ENCODE peak calls at places on chromosomes 6 and 20, in five cellular contexts. One of them, this sample, is unnamed. For H3K27me3 and H3K9me3, the result is how much of the 10 kb centered on the place peaks cover.

GRCh38 chr6:21101694-21102093 is 491.9 kb upstream of the SOX4 start:
- DNase-seq in left ventricle myocardium inferior: no peak
- DNase-seq in uterus: no peak
- DNase-seq in heart left ventricle: no peak
- DNase-seq in tibial artery: no peak
- DNase-seq in this sample: no peak

GRCh38 chr6:170048615-170049256 is 242.1 kb downstream of the DLL1 start:
- DNase-seq in left ventricle myocardium inferior: no peak
- DNase-seq in uterus: peak
- DNase-seq in heart left ventricle: peak
- DNase-seq in tibial artery: peak
- DNase-seq in this sample: no peak

GRCh38 chr6:124389127-124389526 is 573.1 kb upstream of the RNF217 start:
- DNase-seq in left ventricle myocardium inferior: no peak
- DNase-seq in uterus: no peak
- DNase-seq in heart left ventricle: no peak
- DNase-seq in tibial artery: no peak
- DNase-seq in this sample: no peak

GRCh38 chr6:3762852-3763251 is 11.3 kb upstream of the PXDC1 start:
- DNase-seq in left ventricle myocardium inferior: no peak
- DNase-seq in uterus: no peak
- DNase-seq in heart left ventricle: no peak
- DNase-seq in tibial artery: no peak
- DNase-seq in this sample: no peak

GRCh38 chr6:4383910-4384637 is 248.7 kb upstream of the ECI2 start:
- DNase-seq in left ventricle myocardium inferior: no peak
- DNase-seq in uterus: no peak
- DNase-seq in heart left ventricle: no peak
- DNase-seq in tibial artery: no peak
- DNase-seq in this sample: no peak

GRCh38 chr6:26340066-26340465 is 24.9 kb upstream of the BTN3A2 start:
- DNase-seq in left ventricle myocardium inferior: no peak
- DNase-seq in uterus: no peak
- DNase-seq in heart left ventricle: no peak
- DNase-seq in tibial artery: no peak
- DNase-seq in this sample: no peak

GRCh38 chr6:52634211-52634610 is 36.7 kb upstream of the TMEM14A start:
- DNase-seq in left ventricle myocardium inferior: no peak
- DNase-seq in uterus: no peak
- DNase-seq in heart left ventricle: no peak
- DNase-seq in tibial artery: no peak
- DNase-seq in this sample: no peak

GRCh38 chr6:44898296-44898930 is 429.7 kb upstream of the RUNX2 start:
- DNase-seq in left ventricle myocardium inferior: no peak
- DNase-seq in uterus: no peak
- DNase-seq in heart left ventricle: no peak
- DNase-seq in tibial artery: no peak
- DNase-seq in this sample: no peak

GRCh38 chr6:136782021-136782770 is 10.1 kb downstream of the MAP3K5 start:
- DNase-seq in left ventricle myocardium inferior: no peak
- DNase-seq in uterus: no peak
- DNase-seq in heart left ventricle: no peak
- DNase-seq in tibial artery: no peak
- DNase-seq in this sample: no peak

GRCh38 chr6:89974776-89975175 is 80.5 kb downstream of the GJA10 start:
- DNase-seq in left ventricle myocardium inferior: no peak
- DNase-seq in uterus: no peak
- DNase-seq in heart left ventricle: no peak
- DNase-seq in tibial artery: no peak
- DNase-seq in this sample: no peak

GRCh38 chr6:56914791-56915658 is 39.9 kb upstream of the BEND6 start:
- DNase-seq in left ventricle myocardium inferior: peak
- DNase-seq in uterus: no peak
- DNase-seq in heart left ventricle: peak
- DNase-seq in tibial artery: no peak
- DNase-seq in this sample: no peak

GRCh38 chr20:58447733-58448391 is 58.8 kb downstream of the VAPB start:
- DNase-seq in left ventricle myocardium inferior: no peak
- DNase-seq in uterus: no peak
- DNase-seq in heart left ventricle: no peak
- DNase-seq in tibial artery: no peak
- DNase-seq in this sample: no peak

GRCh38 chr6:27616313-27617045 is 143.6 kb upstream of the ZNF184 start:
- DNase-seq in left ventricle myocardium inferior: no peak
- DNase-seq in uterus: no peak
- DNase-seq in heart left ventricle: no peak
- DNase-seq in tibial artery: no peak
- DNase-seq in this sample: no peak

GRCh38 chr6:157620905-157621304 is 202.1 kb upstream of the SNX9 start:
- DNase-seq in left ventricle myocardium inferior: no peak
- DNase-seq in uterus: no peak
- DNase-seq in heart left ventricle: no peak
- DNase-seq in tibial artery: no peak
- DNase-seq in this sample: no peak

GRCh38 chr6:22364314-22364713 is 67.5 kb upstream of the PRL start:
- DNase-seq in left ventricle myocardium inferior: no peak
- DNase-seq in uterus: no peak
- DNase-seq in heart left ventricle: no peak
- DNase-seq in tibial artery: no peak
- DNase-seq in this sample: no peak

GRCh38 chr6:151917531-151918329 is 110.2 kb downstream of the ESR1 start:
- DNase-seq in left ventricle myocardium inferior: no peak
- DNase-seq in uterus: no peak
- DNase-seq in heart left ventricle: no peak
- DNase-seq in tibial artery: peak
- DNase-seq in this sample: no peak

GRCh38 chr6:16722616-16723015 is 38.6 kb downstream of the ATXN1 start:
- DNase-seq in left ventricle myocardium inferior: no peak
- DNase-seq in uterus: no peak
- DNase-seq in heart left ventricle: no peak
- DNase-seq in tibial artery: no peak
- DNase-seq in this sample: no peak

GRCh38 chr6:129655334-129655733 is 54.6 kb downstream of the ARHGAP18 start:
- DNase-seq in left ventricle myocardium inferior: no peak
- DNase-seq in uterus: no peak
- DNase-seq in heart left ventricle: no peak
- DNase-seq in tibial artery: no peak
- DNase-seq in this sample: no peak

GRCh38 chr6:7157752-7158616 is 50.2 kb downstream of the RREB1 start:
- DNase-seq in left ventricle myocardium inferior: no peak
- DNase-seq in uterus: no peak
- DNase-seq in heart left ventricle: no peak
- DNase-seq in tibial artery: no peak
- DNase-seq in this sample: no peak

GRCh38 chr6:16725145-16725864 is 36.0 kb downstream of the ATXN1 start:
- DNase-seq in left ventricle myocardium inferior: no peak
- DNase-seq in uterus: no peak
- DNase-seq in heart left ventricle: no peak
- DNase-seq in tibial artery: no peak
- DNase-seq in this sample: no peak

GRCh38 chr6:3176562-3177355 is 19.4 kb upstream of the TUBB2A start:
- DNase-seq in left ventricle myocardium inferior: no peak
- DNase-seq in uterus: peak
- DNase-seq in heart left ventricle: no peak
- DNase-seq in tibial artery: peak
- DNase-seq in this sample: no peak

GRCh38 chr6:157034433-157035230 is 257.5 kb downstream of the ARID1B start:
- DNase-seq in left ventricle myocardium inferior: no peak
- DNase-seq in uterus: no peak
- DNase-seq in heart left ventricle: no peak
- DNase-seq in tibial artery: no peak
- DNase-seq in this sample: no peak

GRCh38 chr20:24337074-24337473 is 132.4 kb upstream of the SYNDIG1 start:
- DNase-seq in left ventricle myocardium inferior: no peak
- DNase-seq in uterus: no peak
- DNase-seq in heart left ventricle: no peak
- DNase-seq in tibial artery: no peak
- DNase-seq in this sample: no peak

GRCh38 chr20:36528176-36528874 is 13.0 kb upstream of the MYL9 start:
- DNase-seq in left ventricle myocardium inferior: no peak
- DNase-seq in uterus: no peak
- DNase-seq in heart left ventricle: no peak
- DNase-seq in tibial artery: no peak
- DNase-seq in this sample: no peak

GRCh38 chr6:130076512-130076911 is 58.1 kb downstream of the L3MBTL3 start:
- DNase-seq in left ventricle myocardium inferior: no peak
- DNase-seq in uterus: no peak
- DNase-seq in heart left ventricle: no peak
- DNase-seq in tibial artery: no peak
- DNase-seq in this sample: no peak

GRCh38 chr20:3788685-3789155 is 2.2 kb upstream of the CENPB start:
- DNase-seq in left ventricle myocardium inferior: no peak
- DNase-seq in uterus: no peak
- DNase-seq in heart left ventricle: no peak
- DNase-seq in tibial artery: no peak
- DNase-seq in this sample: no peak

GRCh38 chr6:35385457-35386202 is 43.3 kb downstream of the PPARD start:
- DNase-seq in left ventricle myocardium inferior: peak
- DNase-seq in uterus: peak
- DNase-seq in heart left ventricle: no peak
- DNase-seq in tibial artery: no peak
- DNase-seq in this sample: no peak

GRCh38 chr6:85390105-85390728 is 59.7 kb upstream of the NT5E start:
- DNase-seq in left ventricle myocardium inferior: no peak
- DNase-seq in uterus: no peak
- DNase-seq in heart left ventricle: no peak
- DNase-seq in tibial artery: no peak
- DNase-seq in this sample: no peak

GRCh38 chr6:52500268-52501129 is 76.4 kb downstream of the TRAM2 start:
- DNase-seq in left ventricle myocardium inferior: peak
- DNase-seq in uterus: no peak
- DNase-seq in heart left ventricle: no peak
- DNase-seq in tibial artery: no peak
- DNase-seq in this sample: no peak

GRCh38 chr6:36752187-36752885 is 54.7 kb downstream of the RAB44 start:
- DNase-seq in left ventricle myocardium inferior: no peak
- DNase-seq in uterus: no peak
- DNase-seq in heart left ventricle: no peak
- DNase-seq in tibial artery: no peak
- DNase-seq in this sample: no peak

GRCh38 chr6:163169521-163169920 is 245.0 kb upstream of the QKI start:
- DNase-seq in left ventricle myocardium inferior: no peak
- DNase-seq in uterus: no peak
- DNase-seq in heart left ventricle: no peak
- DNase-seq in tibial artery: no peak
- DNase-seq in this sample: no peak
- H3K27me3 ChIP-seq in left ventricle myocardium inferior: under half
- H3K27me3 ChIP-seq in uterus: under half
- H3K27me3 ChIP-seq in heart left ventricle: under half
- H3K27me3 ChIP-seq in tibial artery: under half
- H3K27me3 ChIP-seq in this sample: under half

DNA sequence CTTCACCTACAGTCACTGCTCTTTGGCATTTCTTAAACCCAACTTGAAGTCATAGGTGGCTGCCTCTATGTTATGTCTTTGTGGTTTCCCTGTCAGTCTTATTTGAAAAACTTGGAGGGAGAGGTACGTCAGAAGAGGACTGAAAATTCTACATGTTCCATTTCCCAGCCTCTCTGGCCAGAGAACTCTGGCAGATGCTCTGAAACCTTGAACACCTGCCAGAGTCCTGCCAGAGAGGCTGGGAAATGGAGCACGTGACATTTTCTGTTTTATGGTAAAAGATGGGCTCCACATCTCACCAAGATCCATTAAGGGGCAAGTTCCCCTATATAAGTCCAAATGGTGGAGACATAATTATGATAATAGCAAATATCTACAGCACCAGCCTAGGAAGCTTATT is 99.5 kb downstream of the MAFB start:
- DNase-seq in left ventricle myocardium inferior: no peak
- DNase-seq in uterus: no peak
- DNase-seq in heart left ventricle: no peak
- DNase-seq in tibial artery: no peak
- DNase-seq in this sample: no peak
- H3K4me3 ChIP-seq in left ventricle myocardium inferior: no peak
- H3K4me3 ChIP-seq in uterus: no peak
- H3K4me3 ChIP-seq in heart left ventricle: no peak
- H3K4me3 ChIP-seq in tibial artery: no peak
- H3K4me3 ChIP-seq in this sample: no peak

GRCh38 chr6:168501561-168501960 is 60.6 kb downstream of the SMOC2 start:
- DNase-seq in left ventricle myocardium inferior: no peak
- DNase-seq in uterus: no peak
- DNase-seq in heart left ventricle: no peak
- DNase-seq in tibial artery: no peak
- DNase-seq in this sample: no peak

GRCh38 chr6:168497381-168497780 is 56.4 kb downstream of the SMOC2 start:
- DNase-seq in left ventricle myocardium inferior: no peak
- DNase-seq in uterus: no peak
- DNase-seq in heart left ventricle: no peak
- DNase-seq in tibial artery: no peak
- DNase-seq in this sample: no peak

GRCh38 chr6:168499045-168499650 is 58.2 kb downstream of the SMOC2 start:
- DNase-seq in left ventricle myocardium inferior: no peak
- DNase-seq in uterus: no peak
- DNase-seq in heart left ventricle: no peak
- DNase-seq in tibial artery: no peak
- DNase-seq in this sample: no peak

GRCh38 chr6:168496932-168497331 is 55.9 kb downstream of the SMOC2 start:
- DNase-seq in left ventricle myocardium inferior: no peak
- DNase-seq in uterus: no peak
- DNase-seq in heart left ventricle: no peak
- DNase-seq in tibial artery: no peak
- DNase-seq in this sample: no peak

DNA sequence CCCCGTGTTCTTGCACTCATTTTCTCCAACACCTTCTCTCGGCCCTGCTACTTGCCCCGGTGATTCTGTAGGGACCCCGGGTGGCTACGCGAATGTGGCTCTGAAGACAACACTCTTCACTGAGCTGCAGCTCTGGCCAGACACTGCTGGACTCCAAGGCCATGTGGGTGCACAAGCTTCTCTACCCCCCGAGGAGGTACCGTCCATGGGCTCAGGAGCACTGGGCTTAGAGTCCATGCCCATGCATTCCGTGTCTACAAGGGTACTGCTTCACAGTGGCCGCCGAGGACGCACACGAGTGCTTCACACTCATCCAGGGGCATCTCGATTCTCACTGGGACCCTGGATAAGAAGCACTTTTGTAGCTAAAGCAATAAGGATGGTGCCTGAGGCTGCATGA is 59.5 kb downstream of the SMOC2 start:
- DNase-seq in left ventricle myocardium inferior: no peak
- DNase-seq in uterus: no peak
- DNase-seq in heart left ventricle: no peak
- DNase-seq in tibial artery: no peak
- DNase-seq in this sample: no peak
- H3K9me3 ChIP-seq in left ventricle myocardium inferior: under half
- H3K9me3 ChIP-seq in uterus: under half
- H3K9me3 ChIP-seq in heart left ventricle: under half
- H3K9me3 ChIP-seq in tibial artery: under half
- H3K9me3 ChIP-seq in this sample: under half

DNA sequence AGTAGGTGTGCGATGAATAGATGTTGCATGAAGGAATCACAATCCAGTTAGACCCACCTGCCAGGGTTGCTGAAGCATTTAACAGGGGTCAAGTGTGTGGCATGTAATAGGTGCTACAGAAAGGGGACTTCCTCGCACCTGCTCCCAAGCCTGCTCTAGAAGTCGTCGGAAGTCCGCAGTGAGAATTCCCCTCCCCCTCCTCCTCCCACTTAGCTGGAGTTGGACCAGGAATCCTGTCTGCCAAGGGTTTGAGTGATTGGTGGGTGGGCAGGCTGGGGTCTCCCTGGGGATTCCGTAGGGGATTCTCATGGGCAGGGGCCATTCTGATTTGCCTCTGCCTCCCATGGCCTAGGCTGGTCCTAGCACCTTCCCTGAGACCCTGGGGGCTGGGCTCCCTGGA is 10.3 kb downstream of the SCRT2 start:
- DNase-seq in left ventricle myocardium inferior: no peak
- DNase-seq in uterus: no peak
- DNase-seq in heart left ventricle: no peak
- DNase-seq in tibial artery: no peak
- DNase-seq in this sample: no peak
- H3K27me3 ChIP-seq in left ventricle myocardium inferior: half or more
- H3K27me3 ChIP-seq in uterus: under half
- H3K27me3 ChIP-seq in heart left ventricle: under half
- H3K27me3 ChIP-seq in tibial artery: under half
- H3K27me3 ChIP-seq in this sample: under half

This sample was measured in effector memory CD4-positive, alpha-beta T cell.